ENCODE peak calls at places on chromosomes 1 and 21, in six cellular contexts. C, H, N, G, I and K are unnamed samples.

GRCh38 chr1:42979888-42980800 is 21.5 kb upstream of the SLC2A1 start:
- DNase-seq in C (no peak), H (no peak), N (no peak), G (no peak), I (no peak), K (peak)

GRCh38 chr1:110057963-110058518 is 12.4 kb downstream of the ALX3 start:
- DNase-seq in C (no peak), H (no peak), N (no peak), G (no peak), I (no peak), K (no peak)

GRCh38 chr1:212638419-212639151 is 30.0 kb downstream of the ATF3 start:
- DNase-seq in C (no peak), H (no peak), N (no peak), G (no peak), I (no peak), K (no peak)

GRCh38 chr1:3192359-3192758 is 123.4 kb downstream of the PRDM16 start:
- DNase-seq in C (no peak), H (no peak), N (no peak), G (no peak), I (no peak), K (no peak)

GRCh38 chr1:58922302-58923089 is 138.6 kb upstream of the JUN start:
- DNase-seq in C (peak), H (no peak), N (no peak), G (no peak), I (peak), K (peak)

GRCh38 chr21:37072239-37072987 is 458 bp downstream of the PIGP start:
- DNase-seq in C (peak), H (peak), N (peak), G (peak), I (peak), K (peak)

GRCh38 chr1:98388431-98388830 is 273.1 kb upstream of the SNX7 start:
- DNase-seq in C (peak), H (no peak), N (no peak), G (no peak), I (no peak), K (no peak)

GRCh38 chr1:46020005-46020404 is 112.4 kb downstream of the PIK3R3 start:
- DNase-seq in C (no peak), H (no peak), N (no peak), G (no peak), I (no peak), K (no peak)

GRCh38 chr1:210477328-210477924 is 148.7 kb downstream of the HHAT start:
- DNase-seq in C (peak), H (no peak), N (peak), G (no peak), I (no peak), K (no peak)

GRCh38 chr1:219529116-219529515 is 83.8 kb downstream of the ZC3H11B start:
- DNase-seq in C (no peak), H (no peak), N (no peak), G (no peak), I (no peak), K (no peak)

GRCh38 chr1:31954607-31955283 is 16.6 kb upstream of the PTP4A2 start:
- DNase-seq in C (peak), H (no peak), N (no peak), G (no peak), I (peak), K (peak)